ENCODE peak calls at places on chromosomes 4 and X, in five cellular contexts. G is MCF 10A; I is transverse colon; U is prostate gland; T is activated CD4-positive, alpha-beta T cell treated with anti-CD3 and anti-CD28 coated beads, Interleukin-2, amount 50 U/mL, for 4 hours. A is an unnamed sample.

GRCh38 chrX:31435592-31435991 is 363.8 kb upstream of the FTHL17 start:
- DNase-seq in T (no peak), G (no peak), U (no peak), I (peak; percentile 70), A (no peak)

GRCh38 chrX:121365572-121366161 is 318.3 kb downstream of the GLUD2 start:
- DNase-seq in G (no peak), U (no peak), I (peak; percentile 31), T (no peak), A (no peak)

GRCh38 chr4:26308573-26308972 is 12.2 kb upstream of the RBPJ start:
- DNase-seq in T (no peak), U (no peak), I (no peak), G (no peak), A (no peak)

GRCh38 chr4:126604273-126604867 is 1028.4 kb upstream of the INTU start:
- DNase-seq in U (no peak), G (peak; percentile 55), T (no peak), I (no peak), A (no peak)

GRCh38 chr4:87073570-87074470 is 139.0 kb downstream of the AFF1 start:
- DNase-seq in G (no peak), I (peak; percentile 60), U (peak; percentile 53), T (peak; percentile 55), A (peak; percentile 16)

GRCh38 chr4:152901205-152901604 is 34.9 kb upstream of the FHDC1 start:
- DNase-seq in T (no peak), U (no peak), I (no peak), G (no peak), A (no peak)

GRCh38 chr4:82903737-82904136 is 3.2 kb downstream of the THAP9 start:
- DNase-seq in T (no peak), G (no peak), I (no peak), U (no peak), A (no peak)

GRCh38 chr4:7196283-7196651 is 3.9 kb downstream of the SORCS2 start:
- DNase-seq in U (no peak), G (no peak), I (no peak), T (no peak), A (no peak)

GRCh38 chr4:82104578-82104977 is 269.2 kb downstream of the HNRNPD start:
- DNase-seq in U (no peak), G (no peak), I (no peak), T (no peak), A (no peak)

GRCh38 chr4:103032575-103032974 is 13.1 kb upstream of the SLC9B1 start:
- DNase-seq in G (peak; percentile 62), T (no peak), I (peak; percentile 14), U (no peak), A (no peak)

A was measured in activated T-helper 9 cell treated with anti-CD3 and anti-CD28 coated beads, Interleukin-2, amount 50 U/mL, for 16 hours.